ENCODE peak calls at places on chromosomes 6 and 20, in five cellular contexts. One of them, this sample, is unnamed.

GRCh38 chr20:53826597-53827291 is 233.1 kb upstream of the ZNF217 start:
- DNase-seq in aorta: peak; percentile 68
- DNase-seq in breast epithelium: no peak
- DNase-seq in body of pancreas: peak; percentile 30
- DNase-seq in GM23248: peak; percentile 26
- DNase-seq in this sample: no peak

GRCh38 chr6:90911600-90911999 is 324.7 kb upstream of the MAP3K7 start:
- DNase-seq in aorta: no peak
- DNase-seq in breast epithelium: no peak
- DNase-seq in body of pancreas: no peak
- DNase-seq in GM23248: no peak
- DNase-seq in this sample: no peak

GRCh38 chr6:35318200-35318844 is 20.7 kb downstream of the DEF6 start:
- DNase-seq in aorta: peak; percentile 82
- DNase-seq in breast epithelium: no peak
- DNase-seq in body of pancreas: peak; percentile 84
- DNase-seq in GM23248: peak; percentile 81
- DNase-seq in this sample: peak; percentile 93

GRCh38 chr20:50814438-50815161 is 19.7 kb downstream of the BCAS4 start:
- DNase-seq in aorta: no peak
- DNase-seq in breast epithelium: no peak
- DNase-seq in body of pancreas: no peak
- DNase-seq in GM23248: no peak
- DNase-seq in this sample: no peak

GRCh38 chr20:15005300-15005986 is 668.0 kb upstream of the FLRT3 start:
- DNase-seq in aorta: no peak
- DNase-seq in breast epithelium: no peak
- DNase-seq in body of pancreas: no peak
- DNase-seq in GM23248: no peak
- DNase-seq in this sample: no peak

GRCh38 chr6:166361080-166361429 is 18.7 kb upstream of the SFT2D1 start:
- DNase-seq in aorta: no peak
- DNase-seq in breast epithelium: peak; percentile 78
- DNase-seq in body of pancreas: peak; percentile 37
- DNase-seq in GM23248: no peak
- DNase-seq in this sample: peak; percentile 42

GRCh38 chr6:83962592-83962991 is 71.0 kb upstream of the MRAP2 start:
- DNase-seq in aorta: no peak
- DNase-seq in breast epithelium: no peak
- DNase-seq in body of pancreas: no peak
- DNase-seq in GM23248: no peak
- DNase-seq in this sample: no peak

GRCh38 chr6:167157867-167158266 is at the start of gene GPR31:
- DNase-seq in aorta: no peak
- DNase-seq in breast epithelium: no peak
- DNase-seq in body of pancreas: no peak
- DNase-seq in GM23248: no peak
- DNase-seq in this sample: no peak

GRCh38 chr6:56875961-56876360 is 78.9 kb upstream of the BEND6 start:
- DNase-seq in aorta: no peak
- DNase-seq in breast epithelium: no peak
- DNase-seq in body of pancreas: no peak
- DNase-seq in GM23248: peak; percentile 87
- DNase-seq in this sample: no peak

GRCh38 chr20:46108435-46108841 is 9.7 kb upstream of the CD40 start:
- DNase-seq in aorta: no peak
- DNase-seq in breast epithelium: no peak
- DNase-seq in body of pancreas: no peak
- DNase-seq in GM23248: no peak
- DNase-seq in this sample: no peak

GRCh38 chr6:99151634-99152344 is 197.7 kb downstream of the FAXC start:
- DNase-seq in aorta: no peak
- DNase-seq in breast epithelium: no peak
- DNase-seq in body of pancreas: peak; percentile 16
- DNase-seq in GM23248: peak; percentile 45
- DNase-seq in this sample: no peak

GRCh38 chr6:36285187-36285612 is 15.3 kb downstream of the PNPLA1 start:
- DNase-seq in aorta: no peak
- DNase-seq in breast epithelium: no peak
- DNase-seq in body of pancreas: no peak
- DNase-seq in GM23248: no peak
- DNase-seq in this sample: no peak

GRCh38 chr6:41061196-41061726 is 8.3 kb downstream of the APOBEC2 start:
- DNase-seq in aorta: no peak
- DNase-seq in breast epithelium: no peak
- DNase-seq in body of pancreas: no peak
- DNase-seq in GM23248: no peak
- DNase-seq in this sample: no peak
- H3K4me1 ChIP-seq in aorta: no peaks in the 10 kb centered on the region
- H3K4me1 ChIP-seq in breast epithelium: no peaks in the 10 kb centered on the region
- H3K4me1 ChIP-seq in body of pancreas: peaks cover 92% of the 10 kb centered on the region
- H3K4me1 ChIP-seq in GM23248: peaks cover 7% of the 10 kb centered on the region
- H3K4me1 ChIP-seq in this sample: peaks cover 15% of the 10 kb centered on the region

GRCh38 chr6:13014551-13015378 is 298.2 kb downstream of the PHACTR1 start:
- DNase-seq in aorta: no peak
- DNase-seq in breast epithelium: no peak
- DNase-seq in body of pancreas: peak; percentile 84
- DNase-seq in GM23248: peak; percentile 22
- DNase-seq in this sample: peak; percentile 57
- H3K4me3 ChIP-seq in aorta: peak overlapping the region; percentile 76
- H3K4me3 ChIP-seq in breast epithelium: peak overlapping the region; percentile 71
- H3K4me3 ChIP-seq in body of pancreas: no peak overlapping the region
- H3K4me3 ChIP-seq in GM23248: peak overlapping the region; percentile 68
- H3K4me3 ChIP-seq in this sample: peak overlapping the region; percentile 78

GRCh38 chr20:64156886-64157875 is 7.1 kb upstream of the MYT1 start:
- DNase-seq in aorta: no peak
- DNase-seq in breast epithelium: no peak
- DNase-seq in body of pancreas: no peak
- DNase-seq in GM23248: no peak
- DNase-seq in this sample: no peak
- H3K27me3 ChIP-seq in aorta: no peaks in the 10 kb centered on the region
- H3K27me3 ChIP-seq in breast epithelium: peaks cover 2% of the 10 kb centered on the region
- H3K27me3 ChIP-seq in body of pancreas: no peaks in the 10 kb centered on the region
- H3K27me3 ChIP-seq in GM23248: peaks cover 24% of the 10 kb centered on the region
- H3K27me3 ChIP-seq in this sample: no peaks in the 10 kb centered on the region

GRCh38 chr6:152981989-152982767 is 663 bp downstream of the FBXO5 start:
- DNase-seq in aorta: peak; percentile 49
- DNase-seq in breast epithelium: no peak
- DNase-seq in body of pancreas: no peak
- DNase-seq in GM23248: no peak
- DNase-seq in this sample: peak; percentile 60
- H3K4me1 ChIP-seq in aorta: no peaks in the 10 kb centered on the region
- H3K4me1 ChIP-seq in breast epithelium: peaks cover 13% of the 10 kb centered on the region
- H3K4me1 ChIP-seq in body of pancreas: peaks cover 19% of the 10 kb centered on the region
- H3K4me1 ChIP-seq in GM23248: peaks cover 26% of the 10 kb centered on the region
- H3K4me1 ChIP-seq in this sample: peaks cover 5% of the 10 kb centered on the region

DNA sequence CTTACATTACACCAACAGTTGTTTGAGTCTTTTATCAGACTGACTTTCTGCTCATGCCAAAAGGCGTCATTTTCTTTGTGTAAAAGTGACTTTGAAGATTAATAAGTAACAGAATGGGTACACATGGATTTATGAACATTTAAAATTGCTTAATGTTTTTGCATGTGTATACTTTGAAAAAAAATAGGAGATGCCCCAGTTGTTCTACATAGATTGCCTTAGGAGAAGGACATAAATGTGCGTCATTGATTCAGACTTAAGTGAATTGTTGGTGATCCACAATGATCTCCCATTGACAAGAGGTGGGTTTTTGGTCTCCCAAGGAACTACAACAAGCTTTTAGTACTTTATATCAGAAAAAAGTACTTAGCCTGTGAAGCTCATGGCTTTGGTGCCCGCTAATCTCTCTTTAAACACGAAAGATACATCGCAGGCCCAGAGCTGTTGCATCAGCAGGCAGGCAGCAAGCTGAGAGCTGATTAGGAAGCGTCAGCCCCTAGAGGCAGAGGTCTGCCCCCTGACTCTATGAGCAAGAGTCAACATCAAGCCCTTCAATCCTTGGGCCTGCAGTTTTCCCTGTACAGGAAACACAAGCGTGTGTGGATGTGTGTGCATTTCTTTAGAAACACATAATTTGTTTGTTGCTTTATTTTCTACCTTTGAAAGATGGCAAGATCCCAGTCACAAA is 45.9 kb downstream of the SLC22A3 start:
- DNase-seq in aorta: no peak
- DNase-seq in breast epithelium: no peak
- DNase-seq in body of pancreas: peak; percentile 49
- DNase-seq in GM23248: no peak
- DNase-seq in this sample: no peak
- H3K4me3 ChIP-seq in aorta: no peak overlapping the region
- H3K4me3 ChIP-seq in breast epithelium: no peak overlapping the region
- H3K4me3 ChIP-seq in body of pancreas: no peak overlapping the region
- H3K4me3 ChIP-seq in GM23248: no peak overlapping the region
- H3K4me3 ChIP-seq in this sample: no peak overlapping the region

This sample was measured in right cardiac atrium.